ENCODE peak calls at places on chromosome 13, in eight cellular contexts. F is AG09309, J is kidney epithelial cell, X is LNCaP clone FGC, H is IMR-90, I is skeletal muscle cell, W is epithelial cell of proximal tubule, O is lung. D is an unnamed sample.

GRCh38 chr13:100989424-100989823 is 314.8 kb upstream of the TMTC4 start:
- DNase-seq in F (no peak), J (no peak), X (no peak), H (no peak), I (no peak), W (no peak), O (no peak), D (no peak)

GRCh38 chr13:100234524-100235136 is 145.7 kb downstream of the PCCA start:
- DNase-seq in F (peak), J (peak), X (no peak), H (peak), I (no peak), W (peak), O (no peak), D (peak)

GRCh38 chr13:27928805-27929753 is 9.3 kb downstream of the PDX1 start:
- DNase-seq in F (no peak), J (no peak), X (no peak), H (no peak), I (no peak), W (no peak), O (no peak), D (no peak)

GRCh38 chr13:82758056-82758455 is 1124.2 kb downstream of the SLITRK1 start:
- DNase-seq in F (no peak), J (no peak), X (no peak), H (peak), I (no peak), W (no peak), O (no peak), D (peak)

GRCh38 chr13:33728271-33729037 is 89.5 kb upstream of the RFC3 start:
- DNase-seq in F (no peak), J (no peak), X (no peak), H (no peak), I (no peak), W (peak), O (peak), D (peak)

GRCh38 chr13:103607995-103608394 is 541.8 kb upstream of the SLC10A2 start:
- DNase-seq in F (no peak), J (no peak), X (no peak), H (no peak), I (no peak), W (no peak), O (no peak), D (no peak)

GRCh38 chr13:110705826-110706569 is at the start of gene CARS2:
- DNase-seq in F (peak), J (peak), X (peak), H (peak), I (peak), W (no peak), O (peak), D (peak)

GRCh38 chr13:114282143-114282685 is 813 bp downstream of the UPF3A start:
- DNase-seq in F (no peak), J (no peak), X (no peak), H (peak), I (no peak), W (no peak), O (peak), D (peak)

GRCh38 chr13:45068036-45069001 is 52.0 kb upstream of the GTF2F2 start:
- DNase-seq in F (no peak), J (no peak), X (peak), H (no peak), I (no peak), W (no peak), O (no peak), D (no peak)

GRCh38 chr13:33740134-33740538 is 77.8 kb upstream of the RFC3 start:
- DNase-seq in F (peak), J (no peak), X (no peak), H (peak), I (peak), W (no peak), O (no peak), D (peak)

GRCh38 chr13:110447801-110448200 is 113.7 kb downstream of the RAB20 start:
- DNase-seq in F (no peak), J (no peak), X (no peak), H (no peak), I (no peak), W (no peak), O (no peak), D (no peak)

DNA sequence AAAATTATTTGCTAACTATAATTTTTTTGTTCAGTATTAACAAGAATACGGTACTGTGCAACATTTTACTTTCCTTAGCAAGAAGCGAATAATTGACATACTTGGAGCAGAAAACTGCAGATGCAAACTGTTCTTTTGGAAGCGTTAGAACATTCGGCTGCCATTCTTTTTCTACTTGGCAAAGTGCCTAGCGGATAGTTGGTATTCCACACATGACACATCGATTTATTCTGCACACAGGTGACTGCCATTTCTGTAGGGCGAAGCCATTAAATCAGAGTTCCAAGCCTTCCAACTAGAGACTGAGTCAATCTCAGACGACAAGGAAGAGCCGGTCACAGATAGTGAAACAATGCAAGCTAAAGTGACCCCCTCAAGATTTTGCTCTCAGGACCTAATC is 117.4 kb downstream of the TRPC4 start:
- DNase-seq in F (no peak), J (no peak), X (no peak), H (no peak), I (no peak), W (no peak), O (no peak), D (no peak)
- H3K4me3 ChIP-seq in F (no peak), J (no peak), X (no peak), H (no peak), I (no peak), W (no peak), O (no peak), D (no peak)

GRCh38 chr13:46487748-46488147 is 65.2 kb upstream of the LRCH1 start:
- DNase-seq in F (no peak), J (no peak), X (no peak), H (no peak), I (no peak), W (no peak), O (no peak), D (no peak)

GRCh38 chr13:46490129-46490528 is 62.8 kb upstream of the LRCH1 start:
- DNase-seq in F (no peak), J (no peak), X (no peak), H (no peak), I (no peak), W (no peak), O (no peak), D (no peak)

GRCh38 chr13:46486270-46486669 is 66.7 kb upstream of the LRCH1 start:
- DNase-seq in F (no peak), J (no peak), X (no peak), H (no peak), I (no peak), W (no peak), O (no peak), D (peak)

GRCh38 chr13:46491641-46492040 is 61.3 kb upstream of the LRCH1 start:
- DNase-seq in F (no peak), J (no peak), X (no peak), H (no peak), I (no peak), W (no peak), O (no peak), D (no peak)

DNA sequence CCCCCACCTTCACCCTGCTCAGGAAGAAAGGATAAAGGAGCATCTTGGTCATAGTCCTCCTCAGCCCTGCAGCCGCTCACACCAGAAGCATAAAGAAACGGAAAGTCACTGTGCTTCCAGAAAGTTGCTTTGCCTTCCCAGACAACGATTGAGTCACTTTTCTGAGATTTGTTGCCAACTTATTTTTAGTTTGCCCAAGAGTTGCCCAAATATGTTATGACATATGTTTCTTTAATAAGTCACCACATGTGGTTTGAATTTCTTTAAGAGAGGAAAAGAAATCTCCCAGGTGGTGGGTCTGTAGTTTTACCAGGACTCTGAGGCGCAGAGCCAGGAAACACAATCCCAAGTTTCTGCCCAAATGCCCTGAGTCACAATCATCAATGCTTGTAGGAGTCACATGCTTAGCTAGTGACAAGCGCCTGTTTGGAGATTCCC is 63.4 kb upstream of the LRCH1 start:
- DNase-seq in F (peak), J (peak), X (no peak), H (peak), I (peak), W (no peak), O (no peak), D (peak)
- H3K4me3 ChIP-seq in F (no peak), J (no peak), X (no peak), H (no peak), I (no peak), W (no peak), O (no peak), D (no peak)

GRCh38 chr13:30690282-30691188 is 44.8 kb upstream of the ALOX5AP start:
- DNase-seq in F (peak), J (peak), X (no peak), H (peak), I (peak), W (no peak), O (peak), D (peak)
- H3K4me3 ChIP-seq in F (peak), J (no peak), X (peak), H (peak), I (peak), W (no peak), O (peak), D (peak)

GRCh38 chr13:49630580-49630979 is 2.3 kb downstream of the ARL11 start:
- DNase-seq in F (no peak), J (no peak), X (no peak), H (no peak), I (no peak), W (no peak), O (no peak), D (no peak)
- H3K4me3 ChIP-seq in F (no peak), J (no peak), X (no peak), H (no peak), I (no peak), W (no peak), O (no peak), D (no peak)

GRCh38 chr13:97280478-97280877 is 58.3 kb downstream of the MBNL2 start:
- DNase-seq in F (no peak), J (no peak), X (no peak), H (no peak), I (no peak), W (no peak), O (no peak), D (no peak)
- H3K4me3 ChIP-seq in F (no peak), J (no peak), X (no peak), H (no peak), I (no peak), W (no peak), O (no peak), D (no peak)

D was measured in fibroblast of mammary gland.